ENCODE peak calls at places on chromosomes 3 and 15, in eight cellular contexts. One of them, this sample, is unnamed.
A peak's percentile ranks its signal among the peaks of the same experiment; 100 is the strongest.

GRCh38 chr3:14481646-14482036 is 58.5 kb downstream of the GRIP2 start:
- DNase-seq in IMR-90: no peak
- DNase-seq in H9: no peak
- DNase-seq in astrocyte: no peak
- DNase-seq in DND-41: no peak
- DNase-seq in fibroblast of lung: no peak
- DNase-seq in HepG2: no peak
- DNase-seq in keratinocyte: no peak
- DNase-seq in this sample: no peak

GRCh38 chr3:197302696-197303341 is 4.4 kb upstream of the DLG1 start:
- DNase-seq in keratinocyte: no peak
- DNase-seq in DND-41: no peak
- DNase-seq in HepG2: peak; percentile 12
- DNase-seq in astrocyte: peak; percentile 46
- DNase-seq in H9: no peak
- DNase-seq in IMR-90: peak; percentile 52
- DNase-seq in fibroblast of lung: peak; percentile 59
- DNase-seq in this sample: peak; percentile 13

GRCh38 chr3:181633556-181633955 is 78.2 kb upstream of the SOX2 start:
- DNase-seq in keratinocyte: no peak
- DNase-seq in IMR-90: no peak
- DNase-seq in DND-41: no peak
- DNase-seq in HepG2: peak; percentile 38
- DNase-seq in fibroblast of lung: no peak
- DNase-seq in astrocyte: no peak
- DNase-seq in H9: no peak
- DNase-seq in this sample: no peak

GRCh38 chr15:64013179-64014043 is 32.9 kb downstream of the DAPK2 start:
- DNase-seq in H9: no peak
- DNase-seq in fibroblast of lung: peak; percentile 55
- DNase-seq in IMR-90: no peak
- DNase-seq in HepG2: no peak
- DNase-seq in DND-41: no peak
- DNase-seq in astrocyte: peak; percentile 38
- DNase-seq in keratinocyte: no peak
- DNase-seq in this sample: no peak

GRCh38 chr15:33043636-33044035 is 150.9 kb downstream of the FMN1 start:
- DNase-seq in H9: no peak
- DNase-seq in keratinocyte: no peak
- DNase-seq in DND-41: no peak
- DNase-seq in IMR-90: no peak
- DNase-seq in HepG2: no peak
- DNase-seq in astrocyte: no peak
- DNase-seq in fibroblast of lung: no peak
- DNase-seq in this sample: no peak

GRCh38 chr3:108437439-108437838 is 73.0 kb downstream of the MYH15 start:
- DNase-seq in H9: no peak
- DNase-seq in IMR-90: no peak
- DNase-seq in astrocyte: no peak
- DNase-seq in keratinocyte: no peak
- DNase-seq in HepG2: no peak
- DNase-seq in DND-41: no peak
- DNase-seq in fibroblast of lung: no peak
- DNase-seq in this sample: peak; percentile 29

GRCh38 chr3:131260525-131260924 is 121.0 kb upstream of the NUDT16 start:
- DNase-seq in IMR-90: no peak
- DNase-seq in DND-41: no peak
- DNase-seq in astrocyte: no peak
- DNase-seq in HepG2: no peak
- DNase-seq in H9: no peak
- DNase-seq in fibroblast of lung: no peak
- DNase-seq in keratinocyte: no peak
- DNase-seq in this sample: no peak

GRCh38 chr3:69082805-69083204 is 1.9 kb upstream of the ARL6IP5 start:
- DNase-seq in keratinocyte: no peak
- DNase-seq in IMR-90: peak; percentile 83
- DNase-seq in HepG2: no peak
- DNase-seq in astrocyte: peak; percentile 82
- DNase-seq in DND-41: peak; percentile 66
- DNase-seq in H9: no peak
- DNase-seq in fibroblast of lung: peak; percentile 86
- DNase-seq in this sample: peak; percentile 68

GRCh38 chr3:140953028-140953960 is 11.7 kb downstream of the SLC25A36 start:
- DNase-seq in astrocyte: peak; percentile 78
- DNase-seq in fibroblast of lung: peak; percentile 80
- DNase-seq in H9: no peak
- DNase-seq in IMR-90: peak; percentile 81
- DNase-seq in HepG2: no peak
- DNase-seq in DND-41: no peak
- DNase-seq in keratinocyte: no peak
- DNase-seq in this sample: peak; percentile 34

GRCh38 chr3:76756578-76756977 is 283.3 kb upstream of the ROBO2 start:
- DNase-seq in fibroblast of lung: no peak
- DNase-seq in DND-41: no peak
- DNase-seq in HepG2: no peak
- DNase-seq in astrocyte: no peak
- DNase-seq in keratinocyte: no peak
- DNase-seq in H9: no peak
- DNase-seq in IMR-90: no peak
- DNase-seq in this sample: peak; percentile 22

DNA sequence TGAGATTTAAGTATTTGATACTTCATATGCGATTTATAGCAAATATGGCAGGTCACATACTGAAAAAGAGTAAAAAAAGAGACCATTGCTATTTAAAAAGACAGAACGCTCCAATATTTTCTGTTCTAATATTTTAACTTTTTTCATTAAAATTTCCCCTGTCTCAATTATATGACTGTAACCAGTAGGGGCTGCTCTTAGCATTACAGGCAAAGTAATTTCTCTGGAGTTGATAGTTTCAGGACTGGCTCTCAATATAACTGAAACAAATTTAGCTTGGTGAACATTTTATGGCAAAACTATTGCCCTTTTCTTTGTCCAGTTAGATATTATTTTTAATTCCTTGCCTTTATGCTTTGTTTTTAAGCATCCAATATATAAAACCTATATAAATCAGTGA is 286.3 kb upstream of the ROBO2 start:
- DNase-seq in IMR-90: peak; percentile 0
- DNase-seq in H9: no peak
- DNase-seq in HepG2: peak; percentile 2
- DNase-seq in fibroblast of lung: no peak
- DNase-seq in astrocyte: no peak
- DNase-seq in keratinocyte: no peak
- DNase-seq in DND-41: no peak
- DNase-seq in this sample: peak; percentile 38
- TF ChIP-seq CTCF in IMR-90: peak; percentile 36
- TF ChIP-seq CTCF in H9: peak; percentile 58
- TF ChIP-seq CTCF in HepG2: peak; percentile 30
- TF ChIP-seq CTCF in fibroblast of lung: peak; percentile 20
- TF ChIP-seq CTCF in astrocyte: peak; percentile 33
- TF ChIP-seq CTCF in keratinocyte: no peak
- TF ChIP-seq CTCF in DND-41: no peak
- TF ChIP-seq CTCF in this sample: peak; percentile 71

DNA sequence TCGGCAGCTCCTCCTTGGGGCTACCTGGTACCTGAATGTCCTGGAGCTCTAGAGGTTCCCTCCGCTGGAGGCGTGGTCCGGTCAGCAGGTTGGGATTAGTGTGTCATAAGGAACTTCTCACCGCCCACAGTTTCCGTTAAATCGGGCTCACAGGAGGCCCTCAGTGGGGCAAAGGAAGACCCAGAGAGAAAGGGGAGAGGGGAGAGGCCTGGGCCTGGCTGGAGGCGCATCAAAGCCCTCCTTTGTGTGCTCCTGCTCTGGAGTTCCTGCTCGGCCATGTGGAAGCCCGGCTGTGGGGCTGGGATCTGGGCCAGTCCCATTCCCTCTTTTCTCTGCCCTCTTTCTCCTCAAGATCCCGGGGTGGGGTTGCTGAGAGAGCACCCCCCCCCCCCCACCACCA is at the start of gene RLBP1:
- DNase-seq in fibroblast of lung: peak; percentile 29
- DNase-seq in DND-41: no peak
- DNase-seq in keratinocyte: no peak
- DNase-seq in astrocyte: peak; percentile 9
- DNase-seq in H9: peak; percentile 43
- DNase-seq in HepG2: no peak
- DNase-seq in IMR-90: no peak
- DNase-seq in this sample: no peak
- H2AFZ ChIP-seq in fibroblast of lung: no peak within 1 kb of the TSS
- H2AFZ ChIP-seq in DND-41: no peak within 1 kb of the TSS
- H2AFZ ChIP-seq in keratinocyte: no peak within 1 kb of the TSS
- H2AFZ ChIP-seq in astrocyte: peak within 1 kb of the TSS; percentile 47
- H2AFZ ChIP-seq in H9: no peak within 1 kb of the TSS
- H2AFZ ChIP-seq in HepG2: no peak within 1 kb of the TSS
- H2AFZ ChIP-seq in IMR-90: no peak within 1 kb of the TSS
- H2AFZ ChIP-seq in this sample: no peak within 1 kb of the TSS

GRCh38 chr3:52723935-52724334 is 18.0 kb downstream of the SPCS1 start:
- DNase-seq in astrocyte: no peak
- DNase-seq in HepG2: no peak
- DNase-seq in DND-41: no peak
- DNase-seq in fibroblast of lung: no peak
- DNase-seq in H9: no peak
- DNase-seq in IMR-90: no peak
- DNase-seq in keratinocyte: no peak
- DNase-seq in this sample: no peak
- H3K4me1 ChIP-seq in astrocyte: no peaks in the 10 kb centered on the region
- H3K4me1 ChIP-seq in HepG2: peaks cover 20% of the 10 kb centered on the region
- H3K4me1 ChIP-seq in DND-41: peaks cover 32% of the 10 kb centered on the region
- H3K4me1 ChIP-seq in fibroblast of lung: no peaks in the 10 kb centered on the region
- H3K4me1 ChIP-seq in H9: no peaks in the 10 kb centered on the region
- H3K4me1 ChIP-seq in IMR-90: no peaks in the 10 kb centered on the region
- H3K4me1 ChIP-seq in keratinocyte: no peaks in the 10 kb centered on the region
- H3K4me1 ChIP-seq in this sample: no peaks in the 10 kb centered on the region

GRCh38 chr15:90869601-90870353 is 1.4 kb downstream of the FURIN start:
- DNase-seq in astrocyte: peak; percentile 92
- DNase-seq in HepG2: no peak
- DNase-seq in IMR-90: peak; percentile 84
- DNase-seq in DND-41: peak; percentile 59
- DNase-seq in keratinocyte: peak; percentile 92
- DNase-seq in fibroblast of lung: peak; percentile 95
- DNase-seq in H9: peak; percentile 84
- DNase-seq in this sample: peak; percentile 76
- TF ChIP-seq CTCF in astrocyte: no peak
- TF ChIP-seq CTCF in HepG2: no peak
- TF ChIP-seq CTCF in IMR-90: no peak
- TF ChIP-seq CTCF in DND-41: no peak
- TF ChIP-seq CTCF in keratinocyte: no peak
- TF ChIP-seq CTCF in fibroblast of lung: no peak
- TF ChIP-seq CTCF in H9: no peak
- TF ChIP-seq CTCF in this sample: no peak

DNA sequence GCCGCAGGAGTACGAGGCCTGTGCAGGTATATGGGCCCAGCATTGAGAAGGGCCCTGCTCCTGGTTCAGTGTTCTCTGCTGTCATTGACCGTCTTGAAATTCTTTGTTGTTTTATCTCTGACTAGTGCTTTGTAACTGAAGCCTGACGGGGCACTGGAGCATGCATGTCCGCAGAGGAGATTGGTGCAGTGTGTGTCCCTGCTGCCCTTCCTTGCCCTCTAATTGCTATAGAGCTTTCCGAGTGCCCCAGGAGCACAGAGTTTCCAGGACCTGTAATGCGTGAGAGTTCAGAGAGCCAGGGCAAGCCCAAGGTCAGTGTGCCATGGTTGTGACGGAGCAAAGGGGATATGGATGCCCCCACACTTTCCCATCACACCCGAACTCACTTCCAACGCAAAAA is 174.3 kb upstream of the UBE3A start:
- DNase-seq in HepG2: no peak
- DNase-seq in astrocyte: no peak
- DNase-seq in keratinocyte: no peak
- DNase-seq in H9: no peak
- DNase-seq in fibroblast of lung: no peak
- DNase-seq in DND-41: no peak
- DNase-seq in IMR-90: no peak
- DNase-seq in this sample: no peak
- H2AFZ ChIP-seq in HepG2: no peak overlapping the region
- H2AFZ ChIP-seq in astrocyte: no peak overlapping the region
- H2AFZ ChIP-seq in keratinocyte: no peak overlapping the region
- H2AFZ ChIP-seq in H9: no peak overlapping the region
- H2AFZ ChIP-seq in fibroblast of lung: no peak overlapping the region
- H2AFZ ChIP-seq in DND-41: no peak overlapping the region
- H2AFZ ChIP-seq in IMR-90: no peak overlapping the region
- H2AFZ ChIP-seq in this sample: no peak overlapping the region

DNA sequence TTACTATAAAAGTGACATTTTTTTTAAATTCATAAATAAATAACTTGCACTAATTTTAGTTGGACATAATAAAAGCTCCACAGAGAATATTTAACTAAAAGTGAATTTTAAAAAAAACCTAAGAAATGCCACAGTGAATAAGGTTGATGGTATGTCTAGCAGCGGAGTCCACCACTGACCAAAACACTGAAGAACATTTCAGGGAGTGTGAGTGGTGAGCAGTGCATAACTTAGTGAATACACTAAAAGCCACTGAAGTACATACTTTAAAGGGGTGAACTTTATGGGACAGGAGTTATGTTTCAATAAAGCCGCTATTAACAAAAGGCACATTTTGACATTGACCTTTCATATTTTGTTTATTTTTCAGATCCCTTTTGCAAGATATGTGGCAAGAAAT is 32.3 kb downstream of the SRP14 start:
- DNase-seq in keratinocyte: no peak
- DNase-seq in astrocyte: peak; percentile 89
- DNase-seq in fibroblast of lung: peak; percentile 93
- DNase-seq in H9: no peak
- DNase-seq in HepG2: no peak
- DNase-seq in DND-41: no peak
- DNase-seq in IMR-90: peak; percentile 85
- DNase-seq in this sample: no peak
- H3K4me1 ChIP-seq in keratinocyte: peaks cover 10% of the 10 kb centered on the region
- H3K4me1 ChIP-seq in astrocyte: peaks cover 24% of the 10 kb centered on the region
- H3K4me1 ChIP-seq in fibroblast of lung: no peaks in the 10 kb centered on the region
- H3K4me1 ChIP-seq in H9: no peaks in the 10 kb centered on the region
- H3K4me1 ChIP-seq in HepG2: peaks cover 45% of the 10 kb centered on the region
- H3K4me1 ChIP-seq in DND-41: no peaks in the 10 kb centered on the region
- H3K4me1 ChIP-seq in IMR-90: peaks cover 18% of the 10 kb centered on the region
- H3K4me1 ChIP-seq in this sample: peaks cover 8% of the 10 kb centered on the region

GRCh38 chr15:59104912-59105732 is at the start of gene CCNB2:
- DNase-seq in DND-41: peak; percentile 89
- DNase-seq in astrocyte: peak; percentile 86
- DNase-seq in fibroblast of lung: peak; percentile 92
- DNase-seq in HepG2: peak; percentile 92
- DNase-seq in IMR-90: peak; percentile 94
- DNase-seq in H9: peak; percentile 94
- DNase-seq in keratinocyte: peak; percentile 74
- DNase-seq in this sample: peak; percentile 93

GRCh38 chr15:59111267-59111666 is 6.3 kb downstream of the CCNB2 start:
- DNase-seq in IMR-90: no peak
- DNase-seq in keratinocyte: no peak
- DNase-seq in HepG2: no peak
- DNase-seq in H9: no peak
- DNase-seq in DND-41: no peak
- DNase-seq in fibroblast of lung: no peak
- DNase-seq in astrocyte: no peak
- DNase-seq in this sample: no peak

GRCh38 chr15:59104602-59104911 is 389 bp upstream of the CCNB2 start:
- DNase-seq in DND-41: no peak
- DNase-seq in fibroblast of lung: no peak
- DNase-seq in keratinocyte: no peak
- DNase-seq in HepG2: no peak
- DNase-seq in IMR-90: no peak
- DNase-seq in astrocyte: no peak
- DNase-seq in H9: no peak
- DNase-seq in this sample: no peak

GRCh38 chr15:59105839-59106238 is 893 bp downstream of the CCNB2 start:
- DNase-seq in fibroblast of lung: no peak
- DNase-seq in DND-41: no peak
- DNase-seq in IMR-90: no peak
- DNase-seq in H9: no peak
- DNase-seq in astrocyte: no peak
- DNase-seq in keratinocyte: no peak
- DNase-seq in HepG2: no peak
- DNase-seq in this sample: no peak
- TF ChIP-seq CTCF in fibroblast of lung: no peak
- TF ChIP-seq CTCF in DND-41: peak; percentile 30
- TF ChIP-seq CTCF in IMR-90: no peak
- TF ChIP-seq CTCF in H9: no peak
- TF ChIP-seq CTCF in astrocyte: no peak
- TF ChIP-seq CTCF in keratinocyte: peak; percentile 18
- TF ChIP-seq CTCF in HepG2: no peak
- TF ChIP-seq CTCF in this sample: peak; percentile 34